ENCODE peak calls at places on chromosomes 1 and 21, in six cellular contexts. One of them, this sample, is unnamed.

GRCh38 chr1:4692437-4692836 is 38.0 kb downstream of the AJAP1 start:
- DNase-seq in K562: no peak
- DNase-seq in SK-N-SH: no peak
- DNase-seq in A549: no peak
- DNase-seq in IMR-90: no peak
- DNase-seq in HepG2: no peak
- DNase-seq in this sample: no peak

GRCh38 chr1:65146908-65147423 is 1.0 kb upstream of the AK4 start:
- DNase-seq in K562: no peak
- DNase-seq in SK-N-SH: no peak
- DNase-seq in A549: no peak
- DNase-seq in IMR-90: no peak
- DNase-seq in HepG2: no peak
- DNase-seq in this sample: no peak

GRCh38 chr1:61585714-61586113 is 139.2 kb downstream of the TM2D1 start:
- DNase-seq in K562: no peak
- DNase-seq in SK-N-SH: peak; percentile 57
- DNase-seq in A549: no peak
- DNase-seq in IMR-90: no peak
- DNase-seq in HepG2: no peak
- DNase-seq in this sample: no peak

GRCh38 chr1:109239580-109240068 is 9.7 kb upstream of the CELSR2 start:
- DNase-seq in K562: peak; percentile 79
- DNase-seq in SK-N-SH: peak; percentile 55
- DNase-seq in A549: peak; percentile 53
- DNase-seq in IMR-90: peak; percentile 46
- DNase-seq in HepG2: peak; percentile 66
- DNase-seq in this sample: no peak

GRCh38 chr21:44927587-44928461 is 7.1 kb upstream of the ITGB2 start:
- DNase-seq in K562: peak; percentile 64
- DNase-seq in SK-N-SH: no peak
- DNase-seq in A549: peak; percentile 71
- DNase-seq in IMR-90: peak; percentile 56
- DNase-seq in HepG2: peak; percentile 39
- DNase-seq in this sample: peak; percentile 87

GRCh38 chr21:41141031-41141457 is 26.9 kb upstream of the BACE2 start:
- DNase-seq in K562: no peak
- DNase-seq in SK-N-SH: no peak
- DNase-seq in A549: no peak
- DNase-seq in IMR-90: peak; percentile 20
- DNase-seq in HepG2: no peak
- DNase-seq in this sample: no peak

GRCh38 chr1:22053018-22053860 is 730 bp downstream of the CDC42 start:
- DNase-seq in K562: peak; percentile 84
- DNase-seq in SK-N-SH: peak; percentile 88
- DNase-seq in A549: no peak
- DNase-seq in IMR-90: peak; percentile 85
- DNase-seq in HepG2: peak; percentile 50
- DNase-seq in this sample: no peak

GRCh38 chr1:115710859-115711624 is 57.5 kb downstream of the CASQ2 start:
- DNase-seq in K562: no peak
- DNase-seq in SK-N-SH: no peak
- DNase-seq in A549: no peak
- DNase-seq in IMR-90: no peak
- DNase-seq in HepG2: peak; percentile 86
- DNase-seq in this sample: no peak

GRCh38 chr21:27590271-27590670 is 623.4 kb upstream of the ADAMTS5 start:
- DNase-seq in K562: no peak
- DNase-seq in SK-N-SH: no peak
- DNase-seq in A549: no peak
- DNase-seq in IMR-90: no peak
- DNase-seq in HepG2: no peak
- DNase-seq in this sample: no peak

GRCh38 chr1:59682405-59683080 is 132.2 kb upstream of the HOOK1 start:
- DNase-seq in K562: no peak
- DNase-seq in SK-N-SH: no peak
- DNase-seq in A549: no peak
- DNase-seq in IMR-90: peak; percentile 77
- DNase-seq in HepG2: no peak
- DNase-seq in this sample: no peak

GRCh38 chr1:65148548-65149390 is 766 bp downstream of the AK4 start:
- DNase-seq in K562: peak; percentile 51
- DNase-seq in SK-N-SH: peak; percentile 85
- DNase-seq in A549: peak; percentile 38
- DNase-seq in IMR-90: peak; percentile 19
- DNase-seq in HepG2: no peak
- DNase-seq in this sample: peak; percentile 45

GRCh38 chr1:69700770-69701169 is 133.0 kb downstream of the LRRC7 start:
- DNase-seq in K562: no peak
- DNase-seq in SK-N-SH: no peak
- DNase-seq in A549: no peak
- DNase-seq in IMR-90: peak; percentile 1
- DNase-seq in HepG2: peak; percentile 13
- DNase-seq in this sample: no peak

GRCh38 chr1:1204998-1205768 is 1.2 kb downstream of the TNFRSF18 start:
- DNase-seq in K562: no peak
- DNase-seq in SK-N-SH: peak; percentile 49
- DNase-seq in A549: no peak
- DNase-seq in IMR-90: no peak
- DNase-seq in HepG2: no peak
- DNase-seq in this sample: no peak

GRCh38 chr1:84506729-84507453 is 510 bp upstream of the GNG5 start:
- DNase-seq in K562: no peak
- DNase-seq in SK-N-SH: peak; percentile 9
- DNase-seq in A549: no peak
- DNase-seq in IMR-90: no peak
- DNase-seq in HepG2: no peak
- DNase-seq in this sample: no peak

GRCh38 chr21:46158666-46159300 is 3.4 kb upstream of the FTCD start:
- DNase-seq in K562: no peak
- DNase-seq in SK-N-SH: no peak
- DNase-seq in A549: no peak
- DNase-seq in IMR-90: no peak
- DNase-seq in HepG2: no peak
- DNase-seq in this sample: no peak

GRCh38 chr1:245085508-245086095 is 69.2 kb upstream of the KIF26B start:
- DNase-seq in K562: no peak
- DNase-seq in SK-N-SH: no peak
- DNase-seq in A549: no peak
- DNase-seq in IMR-90: peak; percentile 97
- DNase-seq in HepG2: peak; percentile 71
- DNase-seq in this sample: peak; percentile 7

GRCh38 chr21:37145635-37146111 is 72.6 kb downstream of the TTC3 start:
- DNase-seq in K562: no peak
- DNase-seq in SK-N-SH: no peak
- DNase-seq in A549: no peak
- DNase-seq in IMR-90: peak; percentile 76
- DNase-seq in HepG2: no peak
- DNase-seq in this sample: no peak

GRCh38 chr1:117342397-117342796 is 24.9 kb upstream of the MAN1A2 start:
- DNase-seq in K562: no peak
- DNase-seq in SK-N-SH: no peak
- DNase-seq in A549: no peak
- DNase-seq in IMR-90: no peak
- DNase-seq in HepG2: no peak
- DNase-seq in this sample: no peak

GRCh38 chr1:54614558-54614957 is 8.8 kb downstream of the FAM151A start:
- DNase-seq in K562: no peak
- DNase-seq in SK-N-SH: no peak
- DNase-seq in A549: no peak
- DNase-seq in IMR-90: no peak
- DNase-seq in HepG2: no peak
- DNase-seq in this sample: no peak

GRCh38 chr1:54611621-54612020 is 11.7 kb downstream of the FAM151A start:
- DNase-seq in K562: no peak
- DNase-seq in SK-N-SH: no peak
- DNase-seq in A549: no peak
- DNase-seq in IMR-90: no peak
- DNase-seq in HepG2: no peak
- DNase-seq in this sample: no peak

GRCh38 chr1:54614024-54614423 is 9.3 kb downstream of the FAM151A start:
- DNase-seq in K562: no peak
- DNase-seq in SK-N-SH: no peak
- DNase-seq in A549: no peak
- DNase-seq in IMR-90: peak; percentile 27
- DNase-seq in HepG2: peak; percentile 29
- DNase-seq in this sample: no peak

GRCh38 chr1:54619749-54620148 is 3.6 kb downstream of the FAM151A start:
- DNase-seq in K562: no peak
- DNase-seq in SK-N-SH: no peak
- DNase-seq in A549: no peak
- DNase-seq in IMR-90: no peak
- DNase-seq in HepG2: no peak
- DNase-seq in this sample: no peak

DNA sequence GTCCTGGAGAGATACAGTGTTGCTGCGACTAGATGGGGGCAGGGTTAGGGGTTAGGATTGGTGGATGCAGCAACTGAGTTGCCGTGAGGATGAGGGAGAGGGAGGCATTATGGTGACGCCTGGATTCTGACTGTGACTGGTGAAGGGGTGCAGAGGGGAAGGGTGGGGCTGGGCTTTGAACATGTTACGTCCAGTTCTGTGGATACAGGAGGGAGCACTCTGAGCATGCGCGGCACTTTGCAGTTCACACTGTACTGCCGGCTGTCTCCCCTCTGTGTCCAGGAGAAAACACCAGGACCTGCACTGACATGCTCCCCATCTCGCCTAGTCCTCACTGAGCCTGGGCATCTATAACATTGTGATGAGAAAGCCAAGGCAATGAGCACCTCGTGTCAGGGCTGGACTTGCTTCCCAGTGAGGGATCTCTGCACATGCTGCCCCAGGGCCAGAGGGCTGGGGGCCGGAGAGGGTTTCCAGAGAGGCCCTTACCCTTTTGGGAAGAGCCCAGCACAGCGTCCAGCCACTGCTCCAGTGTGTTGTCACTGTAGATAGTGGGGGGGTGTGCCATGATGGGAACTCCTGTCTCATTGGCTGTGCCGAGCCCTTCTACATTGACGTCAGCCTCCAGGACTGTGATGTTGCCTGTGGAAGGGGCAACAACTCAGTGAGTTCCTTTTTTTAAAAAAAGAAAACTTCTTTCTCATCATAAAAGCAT is 7.6 kb downstream of the FAM151A start:
- DNase-seq in K562: peak; percentile 54
- DNase-seq in SK-N-SH: peak; percentile 8
- DNase-seq in A549: no peak
- DNase-seq in IMR-90: no peak
- DNase-seq in HepG2: no peak
- DNase-seq in this sample: no peak
- TF ChIP-seq SMC3 in K562: no peak
- TF ChIP-seq SMC3 in SK-N-SH: no peak
- TF ChIP-seq SMC3 in A549: no peak
- TF ChIP-seq SMC3 in IMR-90: no peak
- TF ChIP-seq SMC3 in HepG2: no peak
- TF ChIP-seq SMC3 in this sample: no peak

DNA sequence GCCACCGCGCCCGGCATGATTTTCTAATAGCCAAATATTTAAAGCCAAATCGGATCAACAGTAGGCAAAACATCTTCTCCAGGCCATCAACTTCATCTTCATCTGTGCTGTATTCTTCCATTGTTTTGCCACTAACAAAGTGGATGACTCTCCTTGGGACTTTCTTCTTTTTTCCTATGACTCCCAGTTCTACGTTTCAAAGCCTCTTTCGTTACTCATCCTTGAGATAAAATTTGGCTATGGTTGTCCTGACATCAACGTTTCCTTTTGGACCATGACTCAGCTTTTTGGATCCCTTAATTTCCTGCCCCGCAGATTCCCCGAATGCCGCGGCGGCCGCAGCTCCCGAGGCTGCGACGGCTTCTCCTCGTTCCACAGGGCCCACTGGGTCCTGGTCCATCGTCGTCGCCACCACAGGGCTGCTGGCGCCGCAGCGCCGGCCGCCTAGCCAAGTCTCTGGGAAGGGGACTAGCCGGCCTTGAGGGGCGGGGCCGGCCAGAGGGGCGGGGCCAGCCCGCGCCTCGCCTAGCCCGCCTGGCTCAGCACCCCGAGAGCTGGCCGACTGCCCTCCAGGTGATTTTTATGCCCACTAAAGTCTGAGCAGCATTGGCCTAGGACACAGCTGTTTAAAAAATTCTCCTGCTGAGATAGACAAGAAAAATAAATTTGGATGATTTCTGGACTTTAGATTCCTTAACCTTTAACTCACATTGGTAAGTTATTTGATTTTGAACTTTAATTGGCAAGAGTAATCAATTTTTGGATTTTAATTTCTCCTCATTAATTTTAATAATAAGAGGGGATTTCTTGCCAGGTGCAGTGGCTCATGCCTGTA is 93.9 kb downstream of the ADCY10 start:
- DNase-seq in K562: peak; percentile 94
- DNase-seq in SK-N-SH: peak; percentile 92
- DNase-seq in A549: peak; percentile 85
- DNase-seq in IMR-90: peak; percentile 96
- DNase-seq in HepG2: no peak
- DNase-seq in this sample: no peak
- TF ChIP-seq SMC3 in K562: no peak
- TF ChIP-seq SMC3 in SK-N-SH: no peak
- TF ChIP-seq SMC3 in A549: no peak
- TF ChIP-seq SMC3 in IMR-90: no peak
- TF ChIP-seq SMC3 in HepG2: no peak
- TF ChIP-seq SMC3 in this sample: no peak

DNA sequence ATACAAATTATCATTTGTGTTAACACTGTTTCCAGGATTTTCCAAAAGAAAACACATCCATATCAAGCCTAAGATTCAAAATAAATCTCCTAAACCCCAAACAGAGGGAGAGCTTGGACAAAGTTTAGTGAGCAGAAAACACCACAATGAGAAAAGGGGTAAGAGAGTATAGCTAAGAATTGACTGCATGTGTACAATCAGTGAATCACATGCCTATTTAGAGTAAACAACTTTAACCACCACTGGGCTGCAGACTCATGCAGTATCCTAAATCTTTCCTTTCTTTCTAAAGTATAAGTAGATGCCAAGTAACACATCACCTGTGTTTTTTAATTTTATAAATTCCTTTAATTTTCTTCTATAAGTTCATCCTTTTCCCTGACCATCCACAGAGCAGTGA is 93.3 kb downstream of the VAV3 start:
- DNase-seq in K562: no peak
- DNase-seq in SK-N-SH: no peak
- DNase-seq in A549: no peak
- DNase-seq in IMR-90: no peak
- DNase-seq in HepG2: no peak
- DNase-seq in this sample: no peak
- TF ChIP-seq SMC3 in K562: no peak
- TF ChIP-seq SMC3 in SK-N-SH: no peak
- TF ChIP-seq SMC3 in A549: no peak
- TF ChIP-seq SMC3 in IMR-90: no peak
- TF ChIP-seq SMC3 in HepG2: no peak
- TF ChIP-seq SMC3 in this sample: no peak

DNA sequence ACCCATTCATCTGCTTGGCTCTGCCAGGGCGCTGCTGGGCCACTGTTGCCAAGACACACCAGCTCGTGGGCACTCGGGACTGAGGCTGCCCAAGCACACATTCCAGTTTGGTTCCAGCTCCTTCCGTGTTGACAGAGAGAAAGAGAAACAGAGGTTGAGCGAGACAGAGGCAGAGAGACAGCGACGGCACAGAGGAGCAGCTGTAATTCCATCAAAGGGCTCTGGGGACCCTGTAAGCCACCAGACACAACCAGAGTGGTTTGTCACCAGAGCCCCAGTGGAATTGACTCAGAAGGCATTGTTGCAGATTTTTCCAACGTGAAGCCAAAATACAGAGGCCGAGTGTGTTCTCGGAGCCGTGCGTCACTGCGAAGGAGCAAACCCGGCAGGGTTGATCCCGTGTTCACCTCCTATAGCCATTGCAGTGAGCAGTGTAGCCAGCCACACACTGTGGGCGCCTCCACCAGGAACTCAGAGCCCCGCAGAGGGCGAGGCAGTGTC is 33.5 kb downstream of the SYF2 start:
- DNase-seq in K562: peak; percentile 40
- DNase-seq in SK-N-SH: no peak
- DNase-seq in A549: no peak
- DNase-seq in IMR-90: no peak
- DNase-seq in HepG2: peak; percentile 54
- DNase-seq in this sample: no peak
- TF ChIP-seq SMC3 in K562: no peak
- TF ChIP-seq SMC3 in SK-N-SH: no peak
- TF ChIP-seq SMC3 in A549: no peak
- TF ChIP-seq SMC3 in IMR-90: no peak
- TF ChIP-seq SMC3 in HepG2: peak; percentile 12
- TF ChIP-seq SMC3 in this sample: no peak